ENCODE peak calls at places on chromosomes 6 and 20, in five cellular contexts. One of them, this sample, is unnamed.
A peak's percentile ranks its signal among the peaks of the same experiment; 100 is the strongest.

GRCh38 chr20:24767623-24768100 is 181.4 kb upstream of the CST7 start:
- DNase-seq in uterus: no peak
- DNase-seq in HCT116: no peak
- DNase-seq in upper lobe of left lung: peak; percentile 15
- DNase-seq in stomach: peak; percentile 10
- DNase-seq in this sample: no peak

GRCh38 chr20:43691928-43692524 is 25.1 kb downstream of the MYBL2 start:
- DNase-seq in uterus: no peak
- DNase-seq in HCT116: peak; percentile 29
- DNase-seq in upper lobe of left lung: no peak
- DNase-seq in stomach: peak; percentile 58
- DNase-seq in this sample: no peak

GRCh38 chr20:46084805-46085792 is 4.7 kb downstream of the NCOA5 start:
- DNase-seq in stomach: peak; percentile 45
- DNase-seq in HCT116: no peak
- DNase-seq in upper lobe of left lung: peak; percentile 36
- DNase-seq in uterus: no peak
- DNase-seq in this sample: no peak

GRCh38 chr20:4957187-4957586 is 44.1 kb downstream of the SLC23A2 start:
- DNase-seq in HCT116: no peak
- DNase-seq in stomach: no peak
- DNase-seq in upper lobe of left lung: no peak
- DNase-seq in uterus: no peak
- DNase-seq in this sample: no peak

GRCh38 chr20:46955601-46956556 is 61.2 kb downstream of the EYA2 start:
- DNase-seq in upper lobe of left lung: no peak
- DNase-seq in stomach: no peak
- DNase-seq in uterus: no peak
- DNase-seq in HCT116: no peak
- DNase-seq in this sample: no peak

GRCh38 chr6:53796791-53797190 is 2.0 kb downstream of the LRRC1 start:
- DNase-seq in uterus: no peak
- DNase-seq in stomach: no peak
- DNase-seq in upper lobe of left lung: no peak
- DNase-seq in HCT116: no peak
- DNase-seq in this sample: no peak

GRCh38 chr6:25468881-25469280 is 183.1 kb upstream of the SCGN start:
- DNase-seq in uterus: no peak
- DNase-seq in stomach: no peak
- DNase-seq in upper lobe of left lung: no peak
- DNase-seq in HCT116: no peak
- DNase-seq in this sample: no peak

GRCh38 chr6:72631480-72631879 is 9.6 kb downstream of the KCNQ5 start:
- DNase-seq in uterus: no peak
- DNase-seq in HCT116: no peak
- DNase-seq in upper lobe of left lung: no peak
- DNase-seq in stomach: no peak
- DNase-seq in this sample: no peak

GRCh38 chr20:35891375-35891774 is 62.9 kb downstream of the SCAND1 start:
- DNase-seq in uterus: no peak
- DNase-seq in upper lobe of left lung: no peak
- DNase-seq in HCT116: no peak
- DNase-seq in stomach: no peak
- DNase-seq in this sample: no peak

GRCh38 chr6:38192011-38192410 is 372.5 kb downstream of the ZFAND3 start:
- DNase-seq in HCT116: no peak
- DNase-seq in upper lobe of left lung: peak; percentile 10
- DNase-seq in stomach: no peak
- DNase-seq in uterus: no peak
- DNase-seq in this sample: no peak

GRCh38 chr6:87182940-87183339 is 27.6 kb downstream of the ZNF292 start:
- DNase-seq in stomach: no peak
- DNase-seq in upper lobe of left lung: no peak
- DNase-seq in uterus: no peak
- DNase-seq in HCT116: no peak
- DNase-seq in this sample: no peak

GRCh38 chr6:87181903-87182302 is 26.5 kb downstream of the ZNF292 start:
- DNase-seq in uterus: no peak
- DNase-seq in upper lobe of left lung: no peak
- DNase-seq in HCT116: no peak
- DNase-seq in stomach: no peak
- DNase-seq in this sample: no peak

GRCh38 chr6:87182321-87182720 is 27.0 kb downstream of the ZNF292 start:
- DNase-seq in HCT116: no peak
- DNase-seq in stomach: no peak
- DNase-seq in uterus: no peak
- DNase-seq in upper lobe of left lung: no peak
- DNase-seq in this sample: no peak

GRCh38 chr6:87183687-87184086 is 28.3 kb downstream of the ZNF292 start:
- DNase-seq in uterus: no peak
- DNase-seq in HCT116: no peak
- DNase-seq in upper lobe of left lung: no peak
- DNase-seq in stomach: no peak
- DNase-seq in this sample: no peak

GRCh38 chr6:87180105-87180504 is 24.7 kb downstream of the ZNF292 start:
- DNase-seq in HCT116: no peak
- DNase-seq in stomach: no peak
- DNase-seq in upper lobe of left lung: no peak
- DNase-seq in uterus: no peak
- DNase-seq in this sample: no peak
- H3K4me3 ChIP-seq in HCT116: no peak overlapping the region
- H3K4me3 ChIP-seq in stomach: no peak overlapping the region
- H3K4me3 ChIP-seq in upper lobe of left lung: no peak overlapping the region
- H3K4me3 ChIP-seq in uterus: no peak overlapping the region
- H3K4me3 ChIP-seq in this sample: no peak overlapping the region

GRCh38 chr6:21741221-21742109 is 147.9 kb downstream of the SOX4 start:
- DNase-seq in stomach: no peak
- DNase-seq in HCT116: no peak
- DNase-seq in uterus: no peak
- DNase-seq in upper lobe of left lung: no peak
- DNase-seq in this sample: no peak
- H3K27ac ChIP-seq in stomach: peak overlapping the region; percentile 6
- H3K27ac ChIP-seq in HCT116: no peak overlapping the region
- H3K27ac ChIP-seq in uterus: peak overlapping the region; percentile 68
- H3K27ac ChIP-seq in upper lobe of left lung: peak overlapping the region; percentile 3
- H3K27ac ChIP-seq in this sample: peak overlapping the region; percentile 4

GRCh38 chr6:29948277-29948676 is 5.9 kb downstream of the HLA-A start:
- DNase-seq in HCT116: no peak
- DNase-seq in uterus: no peak
- DNase-seq in upper lobe of left lung: no peak
- DNase-seq in stomach: no peak
- DNase-seq in this sample: no peak
- TF ChIP-seq POLR2A in HCT116: no peak
- TF ChIP-seq POLR2A in uterus: no peak
- TF ChIP-seq POLR2A in upper lobe of left lung: no peak
- TF ChIP-seq POLR2A in stomach: no peak
- TF ChIP-seq POLR2A in this sample: no peak

DNA sequence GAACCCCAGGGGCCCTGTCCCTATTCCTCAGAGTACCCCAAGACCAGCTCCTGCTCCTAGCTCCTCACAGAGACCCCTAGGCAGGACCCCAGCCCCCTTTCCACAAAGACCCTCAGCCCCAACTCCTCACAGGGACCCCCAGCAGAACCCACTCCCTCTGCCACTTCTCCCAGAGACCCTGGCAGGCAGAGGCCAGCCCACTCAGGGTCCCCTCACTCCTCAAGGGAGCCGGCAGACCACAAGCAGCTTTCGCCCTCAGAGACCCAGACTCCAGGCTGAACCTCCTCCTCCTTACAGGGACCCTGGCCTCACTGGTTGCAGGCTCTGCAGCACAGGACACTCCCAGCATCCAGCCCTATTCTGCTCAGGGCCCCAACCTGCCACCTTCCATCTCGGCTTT is 575 bp downstream of the SLC44A4 start:
- DNase-seq in HCT116: no peak
- DNase-seq in stomach: no peak
- DNase-seq in uterus: no peak
- DNase-seq in upper lobe of left lung: no peak
- DNase-seq in this sample: no peak
- H3K4me3 ChIP-seq in HCT116: no peak overlapping the region
- H3K4me3 ChIP-seq in stomach: peak overlapping the region; percentile 41
- H3K4me3 ChIP-seq in uterus: no peak overlapping the region
- H3K4me3 ChIP-seq in upper lobe of left lung: no peak overlapping the region
- H3K4me3 ChIP-seq in this sample: no peak overlapping the region

GRCh38 chr20:51208162-51208561 is 185.3 kb upstream of the KCNG1 start:
- DNase-seq in uterus: no peak
- DNase-seq in upper lobe of left lung: no peak
- DNase-seq in stomach: no peak
- DNase-seq in HCT116: no peak
- DNase-seq in this sample: no peak
- H3K27ac ChIP-seq in uterus: no peak overlapping the region
- H3K27ac ChIP-seq in upper lobe of left lung: no peak overlapping the region
- H3K27ac ChIP-seq in stomach: no peak overlapping the region
- H3K27ac ChIP-seq in HCT116: no peak overlapping the region
- H3K27ac ChIP-seq in this sample: no peak overlapping the region

DNA sequence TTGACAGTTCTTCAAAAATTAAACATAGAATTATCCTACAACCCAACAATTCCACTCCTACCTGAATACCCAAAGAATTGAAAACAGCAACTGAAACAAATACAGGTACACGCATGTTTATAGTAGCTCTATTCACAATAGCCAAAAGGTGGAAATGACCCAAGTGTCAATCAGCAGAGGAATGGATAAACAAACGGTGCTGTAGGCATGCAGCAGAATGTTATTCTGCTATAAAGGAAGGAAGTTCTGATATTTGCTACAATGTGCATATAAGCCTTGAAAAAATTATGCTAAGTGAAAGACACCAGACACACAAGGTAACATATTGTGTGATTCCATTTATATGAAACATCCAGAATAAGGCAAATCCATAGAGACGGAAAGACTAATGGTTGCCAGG is 38.5 kb upstream of the PRELID3B start:
- DNase-seq in HCT116: no peak
- DNase-seq in stomach: no peak
- DNase-seq in uterus: no peak
- DNase-seq in upper lobe of left lung: no peak
- DNase-seq in this sample: no peak
- TF ChIP-seq POLR2A in HCT116: no peak
- TF ChIP-seq POLR2A in stomach: no peak
- TF ChIP-seq POLR2A in uterus: no peak
- TF ChIP-seq POLR2A in upper lobe of left lung: no peak
- TF ChIP-seq POLR2A in this sample: no peak